ENCODE peak calls at places on chromosomes 12 and 14, in seven cellular contexts. I is fibroblast of the aortic adventitia, V is fibroblast of mammary gland, R is colonic mucosa, Z is pancreas, Y is dorsolateral prefrontal cortex, K is lower leg skin. D is an unnamed sample.

GRCh38 chr12:31853977-31854376 is 105.2 kb upstream of the RESF1 start:
- DNase-seq in I (no peak), V (no peak), R (no peak), Z (no peak), Y (no peak), K (no peak), D (no peak)

GRCh38 chr12:117855165-117855564 is 113.6 kb downstream of the KSR2 start:
- DNase-seq in I (no peak), V (no peak), R (no peak), Z (no peak), Y (no peak), K (no peak), D (no peak)

GRCh38 chr12:51721281-51721940 is 127.1 kb downstream of the FIGNL2 start:
- DNase-seq in I (peak), V (peak), R (no peak), Z (no peak), Y (peak), K (no peak), D (no peak)

GRCh38 chr14:100906420-100906819 is 2.9 kb upstream of the RTL1 start:
- DNase-seq in I (no peak), V (no peak), R (no peak), Z (no peak), Y (no peak), K (no peak), D (no peak)

GRCh38 chr14:42190744-42191143 is 584.1 kb downstream of the LRFN5 start:
- DNase-seq in I (no peak), V (no peak), R (no peak), Z (no peak), Y (no peak), K (no peak), D (no peak)

GRCh38 chr14:104436047-104436531 is 143.5 kb upstream of the C14orf180 start:
- DNase-seq in I (no peak), V (peak), R (peak), Z (peak), Y (peak), K (peak), D (no peak)

GRCh38 chr12:93315385-93315906 is 62.3 kb upstream of the NUDT4 start:
- DNase-seq in I (no peak), V (no peak), R (no peak), Z (no peak), Y (no peak), K (no peak), D (no peak)

GRCh38 chr14:72921396-72921795 is 4.9 kb upstream of the DCAF4 start:
- DNase-seq in I (no peak), V (no peak), R (no peak), Z (no peak), Y (no peak), K (no peak), D (no peak)

GRCh38 chr12:3988519-3989217 is 115.5 kb upstream of the PARP11 start:
- DNase-seq in I (no peak), V (no peak), R (no peak), Z (no peak), Y (no peak), K (no peak), D (no peak)

GRCh38 chr14:62269204-62269603 is 507.0 kb downstream of the SNAPC1 start:
- DNase-seq in I (no peak), V (peak), R (no peak), Z (no peak), Y (no peak), K (no peak), D (no peak)

GRCh38 chr12:7113389-7113871 is 4.4 kb upstream of the C1RL start:
- DNase-seq in I (peak), V (peak), R (no peak), Z (no peak), Y (no peak), K (no peak), D (no peak)

GRCh38 chr12:105834496-105834895 is 304.3 kb downstream of the NUAK1 start:
- DNase-seq in I (no peak), V (no peak), R (no peak), Z (no peak), Y (no peak), K (no peak), D (no peak)

GRCh38 chr12:12786371-12786715 is 884 bp downstream of the APOLD1 start:
- DNase-seq in I (peak), V (peak), R (no peak), Z (no peak), Y (no peak), K (no peak), D (no peak)

GRCh38 chr12:52032797-52033505 is 18.3 kb upstream of the NR4A1 start:
- DNase-seq in I (peak), V (peak), R (peak), Z (peak), Y (peak), K (peak), D (peak)

GRCh38 chr12:57803317-57803893 is 15.1 kb downstream of the AVIL start:
- DNase-seq in I (peak), V (peak), R (peak), Z (peak), Y (no peak), K (no peak), D (no peak)

GRCh38 chr14:72715910-72716268 is 178.0 kb downstream of the DPF3 start:
- DNase-seq in I (no peak), V (no peak), R (no peak), Z (no peak), Y (no peak), K (no peak), D (peak)

GRCh38 chr12:107379852-107380567 is 286.7 kb upstream of the CRY1 start:
- DNase-seq in I (peak), V (peak), R (peak), Z (peak), Y (no peak), K (no peak), D (no peak)

GRCh38 chr12:6039894-6040601 is 84.4 kb downstream of the VWF start:
- DNase-seq in I (peak), V (peak), R (peak), Z (peak), Y (peak), K (no peak), D (peak)

GRCh38 chr12:104177336-104177662 is 38.3 kb upstream of the TXNRD1 start:
- DNase-seq in I (no peak), V (no peak), R (no peak), Z (no peak), Y (no peak), K (no peak), D (no peak)

GRCh38 chr12:53118771-53119300 is 15.6 kb downstream of the SOAT2 start:
- DNase-seq in I (no peak), V (no peak), R (no peak), Z (no peak), Y (no peak), K (no peak), D (no peak)

GRCh38 chr14:92613008-92613658 is 99.6 kb downstream of the RIN3 start:
- DNase-seq in I (no peak), V (no peak), R (peak), Z (no peak), Y (no peak), K (no peak), D (no peak)

GRCh38 chr12:24821691-24822090 is 127.2 kb downstream of the BCAT1 start:
- DNase-seq in I (peak), V (peak), R (no peak), Z (no peak), Y (no peak), K (no peak), D (no peak)

GRCh38 chr12:95304673-95305198 is 87.1 kb downstream of the VEZT start:
- DNase-seq in I (peak), V (peak), R (no peak), Z (no peak), Y (no peak), K (no peak), D (no peak)

GRCh38 chr12:52495385-52495784 is 2.3 kb upstream of the KRT6A start:
- DNase-seq in I (peak), V (peak), R (no peak), Z (no peak), Y (no peak), K (peak), D (no peak)

GRCh38 chr14:104827173-104828055 is 26.5 kb downstream of the ZBTB42 start:
- DNase-seq in I (peak), V (peak), R (peak), Z (peak), Y (no peak), K (no peak), D (no peak)

GRCh38 chr14:72443991-72444431 is 449.9 kb downstream of the DPF3 start:
- DNase-seq in I (no peak), V (no peak), R (no peak), Z (no peak), Y (no peak), K (no peak), D (no peak)

GRCh38 chr14:71399057-71399487 is 491.8 kb downstream of the PCNX1 start:
- DNase-seq in I (peak), V (no peak), R (no peak), Z (no peak), Y (no peak), K (no peak), D (no peak)

GRCh38 chr12:72540811-72541210 is 268.6 kb downstream of the TRHDE start:
- DNase-seq in I (no peak), V (no peak), R (no peak), Z (no peak), Y (no peak), K (no peak), D (no peak)

GRCh38 chr12:107092669-107093546 is 441 bp downstream of the CRY1 start:
- DNase-seq in I (peak), V (peak), R (peak), Z (peak), Y (peak), K (peak), D (peak)

GRCh38 chr12:26298785-26299621 is 103.6 kb downstream of the SSPN start:
- DNase-seq in I (peak), V (peak), R (no peak), Z (no peak), Y (no peak), K (no peak), D (no peak)

GRCh38 chr12:89948266-89949175 is 239.9 kb upstream of the ATP2B1 start:
- DNase-seq in I (no peak), V (no peak), R (no peak), Z (no peak), Y (no peak), K (no peak), D (no peak)

GRCh38 chr12:103647267-103647666 is 60.2 kb downstream of the STAB2 start:
- DNase-seq in I (peak), V (peak), R (no peak), Z (no peak), Y (no peak), K (no peak), D (no peak)

GRCh38 chr12:51959921-51960320 is 8.4 kb downstream of the ACVR1B start:
- DNase-seq in I (no peak), V (no peak), R (no peak), Z (no peak), Y (no peak), K (peak), D (no peak)

GRCh38 chr14:99035712-99036593 is 236.0 kb downstream of the BCL11B start:
- DNase-seq in I (peak), V (peak), R (peak), Z (peak), Y (peak), K (peak), D (peak)

GRCh38 chr14:89298056-89298834 is 118.8 kb downstream of the FOXN3 start:
- DNase-seq in I (no peak), V (no peak), R (no peak), Z (no peak), Y (no peak), K (no peak), D (no peak)

GRCh38 chr12:57940915-57941164 is 527 bp upstream of the ATP23 start:
- DNase-seq in I (no peak), V (no peak), R (peak), Z (no peak), Y (no peak), K (no peak), D (no peak)

GRCh38 chr12:43336962-43337555 is 214.9 kb downstream of the ADAMTS20 start:
- DNase-seq in I (peak), V (peak), R (no peak), Z (no peak), Y (no peak), K (no peak), D (no peak)

GRCh38 chr14:51157012-51157411 is 62.1 kb upstream of the TRIM9 start:
- DNase-seq in I (peak), V (peak), R (no peak), Z (no peak), Y (no peak), K (no peak), D (no peak)

GRCh38 chr14:24337144-24337823 is 2.4 kb upstream of the ADCY4 start:
- DNase-seq in I (no peak), V (no peak), R (no peak), Z (no peak), Y (no peak), K (no peak), D (no peak)

GRCh38 chr14:24337824-24338175 is 2.0 kb downstream of the RIPK3 start:
- DNase-seq in I (no peak), V (no peak), R (no peak), Z (no peak), Y (no peak), K (no peak), D (no peak)

GRCh38 chr14:24338843-24339242 is 948 bp downstream of the RIPK3 start:
- DNase-seq in I (no peak), V (no peak), R (no peak), Z (no peak), Y (no peak), K (no peak), D (no peak)

GRCh38 chr14:24340606-24341005 is 815 bp upstream of the RIPK3 start:
- DNase-seq in I (no peak), V (no peak), R (no peak), Z (no peak), Y (no peak), K (no peak), D (no peak)

DNA sequence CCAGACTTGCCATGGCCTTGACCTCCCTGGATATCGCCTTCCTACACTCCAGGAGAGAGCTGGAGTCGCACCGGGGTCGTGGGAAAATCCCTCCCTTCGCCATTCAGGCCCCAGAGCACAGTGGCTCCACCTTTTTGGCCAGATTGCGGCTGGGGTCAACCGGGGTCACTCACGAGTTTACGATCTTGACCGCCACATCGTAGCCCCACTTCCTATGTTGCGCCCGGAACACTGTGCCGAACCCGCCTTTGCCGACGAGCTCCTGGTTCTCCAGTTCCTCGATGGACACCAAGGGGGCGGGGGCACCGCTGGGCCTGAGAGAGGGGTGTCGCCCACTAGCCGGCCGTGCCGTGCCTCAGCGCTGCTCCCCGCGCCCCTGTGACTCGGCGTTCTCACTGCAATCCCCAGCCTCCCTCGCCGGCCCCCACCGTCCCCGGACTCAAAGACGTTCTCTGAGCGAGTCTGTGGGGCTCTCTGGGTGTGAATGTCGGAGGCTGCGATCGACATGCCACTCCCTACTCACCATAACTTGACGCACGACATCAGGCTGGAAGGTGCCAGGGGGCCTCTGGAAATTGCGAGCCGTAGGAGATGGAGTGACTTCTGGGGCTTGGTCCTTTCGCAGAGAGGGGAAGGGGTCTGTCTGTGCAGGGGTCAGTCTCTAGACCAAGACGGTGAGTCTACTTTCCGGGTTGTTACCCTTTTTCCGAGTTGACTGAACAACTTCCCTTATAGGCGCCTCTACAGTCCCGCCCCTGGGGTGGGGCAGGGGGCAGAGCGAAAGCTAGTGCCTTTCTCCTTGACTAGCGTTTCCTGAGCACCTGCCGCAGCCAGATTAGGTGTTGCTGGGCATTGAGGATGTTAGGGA is at the start of gene RIPK3:
- DNase-seq in I (no peak), V (no peak), R (peak), Z (peak), Y (no peak), K (peak), D (no peak)
- H3K4me3 ChIP-seq in I (no peak), V (no peak), R (peak), Z (peak), Y (peak), K (peak), D (peak)

DNA sequence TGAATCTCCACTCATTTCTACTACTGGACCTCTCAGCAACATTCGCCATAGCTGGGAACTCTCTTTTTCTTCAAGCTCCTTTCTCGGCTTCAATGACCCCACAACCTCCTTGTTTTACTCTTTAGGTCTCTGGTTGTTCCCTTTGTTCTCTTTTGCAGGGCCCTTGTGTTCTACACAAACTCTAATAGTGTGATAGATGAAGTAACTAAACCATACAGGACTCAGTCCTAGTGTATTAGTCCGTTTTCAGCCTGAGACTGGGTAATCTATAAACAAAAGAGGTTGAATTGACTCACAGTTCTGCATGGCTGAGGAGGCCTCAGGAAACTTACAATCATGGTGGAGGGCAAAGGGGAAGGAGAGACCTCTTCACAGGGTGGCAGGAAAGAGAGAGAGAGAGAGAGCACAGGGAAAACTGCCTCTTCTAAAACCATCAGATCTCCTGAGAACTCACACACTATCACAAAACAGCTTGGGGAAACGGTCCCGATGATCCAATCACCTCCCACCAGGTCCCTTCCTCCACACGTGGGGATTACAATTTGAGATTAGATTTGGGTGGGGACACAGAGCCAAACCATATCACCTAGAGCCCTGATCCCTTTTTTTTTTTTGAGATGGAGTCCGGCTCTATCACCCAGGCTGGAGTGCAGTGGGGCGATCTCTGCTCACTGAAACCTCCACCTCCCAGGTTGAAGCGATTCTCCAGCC is 32.0 kb upstream of the WNK1 start:
- DNase-seq in I (no peak), V (no peak), R (no peak), Z (no peak), Y (no peak), K (no peak), D (no peak)
- H3K4me3 ChIP-seq in I (no peak), V (no peak), R (no peak), Z (no peak), Y (no peak), K (no peak), D (no peak)

DNA sequence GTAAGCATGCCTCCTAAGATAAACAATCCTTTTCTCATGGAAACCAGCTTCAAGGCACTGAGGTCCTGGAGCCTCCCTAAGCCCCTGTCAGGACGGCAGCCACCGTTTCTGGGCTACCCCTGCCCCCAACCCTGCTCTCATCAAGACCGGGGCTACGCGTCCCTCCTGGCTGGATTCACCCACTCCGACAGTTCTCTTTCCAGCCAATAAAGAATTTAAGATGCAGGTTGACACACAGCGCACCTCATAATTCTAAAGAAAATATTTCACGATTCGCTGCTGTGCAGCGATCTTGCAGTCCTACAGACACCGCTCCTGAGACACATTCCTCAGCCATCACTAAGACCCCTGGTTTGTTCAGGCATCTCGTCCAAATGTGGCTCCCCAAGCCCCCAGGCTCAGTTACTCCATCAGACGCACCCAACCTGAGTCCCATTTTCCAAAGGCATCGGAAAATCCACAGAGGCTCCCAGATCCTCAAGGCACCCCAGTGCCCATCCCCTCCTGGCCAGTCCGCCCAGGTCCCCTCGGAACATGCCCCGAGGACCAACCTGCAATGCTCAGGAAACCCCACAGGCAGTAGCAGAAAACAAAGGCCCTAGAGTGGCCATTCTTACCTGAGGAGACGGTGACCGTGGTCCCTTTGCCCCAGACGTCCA is 336.3 kb downstream of the TMEM121 start:
- DNase-seq in I (no peak), V (no peak), R (no peak), Z (no peak), Y (peak), K (peak), D (no peak)
- H3K4me3 ChIP-seq in I (no peak), V (no peak), R (no peak), Z (no peak), Y (no peak), K (no peak), D (no peak)

DNA sequence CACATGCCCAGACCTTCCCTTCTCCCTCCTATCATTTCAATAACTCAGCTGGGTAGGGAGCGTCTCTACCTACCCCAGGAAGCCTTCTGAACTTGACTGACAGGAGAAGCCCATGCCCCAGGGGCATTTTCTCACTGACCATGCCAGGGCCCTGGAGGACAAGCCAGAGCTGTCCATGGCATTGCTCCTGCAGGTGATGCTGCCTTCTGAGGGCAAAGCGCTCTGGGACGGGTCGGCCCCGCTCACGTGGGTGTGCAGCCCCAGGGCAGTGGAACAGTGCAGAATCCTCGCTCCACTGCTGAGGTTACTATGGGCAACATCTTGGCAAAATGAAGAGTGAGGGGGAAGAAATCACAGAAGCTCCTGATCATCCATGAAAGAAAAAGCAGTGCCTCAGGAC is 28.5 kb upstream of the CIPC start:
- DNase-seq in I (no peak), V (no peak), R (no peak), Z (no peak), Y (no peak), K (no peak), D (no peak)
- H3K4me3 ChIP-seq in I (no peak), V (no peak), R (no peak), Z (no peak), Y (no peak), K (no peak), D (no peak)

GRCh38 chr12:82176016-82176415 is 182.2 kb downstream of the CCDC59 start:
- DNase-seq in I (no peak), V (no peak), R (no peak), Z (no peak), Y (no peak), K (no peak), D (no peak)

GRCh38 chr12:82174383-82174782 is 183.8 kb downstream of the CCDC59 start:
- DNase-seq in I (no peak), V (no peak), R (no peak), Z (no peak), Y (no peak), K (no peak), D (no peak)

GRCh38 chr12:82176761-82177490 is 181.3 kb downstream of the CCDC59 start:
- DNase-seq in I (no peak), V (no peak), R (no peak), Z (no peak), Y (no peak), K (no peak), D (no peak)

GRCh38 chr12:82174936-82175335 is 183.3 kb downstream of the CCDC59 start:
- DNase-seq in I (no peak), V (no peak), R (no peak), Z (peak), Y (no peak), K (no peak), D (no peak)
- H3K4me3 ChIP-seq in I (no peak), V (no peak), R (no peak), Z (no peak), Y (no peak), K (no peak), D (no peak)

D was measured in breast epithelium.